ENCODE peak calls at places on chromosomes 1 and 21, in four cellular contexts. B is PC-3; C is effector memory CD4-positive, alpha-beta T cell; F is transverse colon. M is an unnamed sample.

GRCh38 chr1:36099681-36100341 is 11.1 kb downstream of the ADPRS start:
- DNase-seq in C (peak; percentile 46), B (peak; percentile 85), F (peak; percentile 84), M (peak; percentile 50)

GRCh38 chr21:45332415-45332814 is 44.7 kb upstream of the POFUT2 start:
- DNase-seq in B (no peak), C (no peak), F (no peak), M (no peak)

GRCh38 chr1:8094481-8095241 is 68.6 kb upstream of the ERRFI1 start:
- DNase-seq in C (no peak), F (peak; percentile 34), B (peak; percentile 72), M (no peak)

GRCh38 chr21:32094792-32095191 is 184.1 kb downstream of the MIS18A start:
- DNase-seq in B (peak; percentile 12), F (no peak), C (no peak), M (no peak)

GRCh38 chr21:26005464-26005863 is 165.1 kb downstream of the APP start:
- DNase-seq in B (no peak), F (no peak), C (no peak), M (no peak)

GRCh38 chr1:184242507-184242943 is 144.3 kb upstream of the C1orf21 start:
- DNase-seq in B (peak; percentile 62), F (no peak), C (no peak), M (no peak)

GRCh38 chr1:5842700-5843099 is 149.5 kb downstream of the NPHP4 start:
- DNase-seq in C (no peak), F (no peak), B (no peak), M (no peak)

GRCh38 chr1:966135-966602 is at the start of gene PLEKHN1:
- DNase-seq in F (peak; percentile 60), B (peak; percentile 80), C (no peak), M (no peak)

GRCh38 chr1:93531193-93531592 is 83.3 kb downstream of the FNBP1L start:
- DNase-seq in B (no peak), F (no peak), C (no peak), M (no peak)

GRCh38 chr1:107433635-107434378 is 293.0 kb downstream of the NTNG1 start:
- DNase-seq in F (peak; percentile 21), C (no peak), B (no peak), M (no peak)

GRCh38 chr21:36966846-36967657 is 583 bp upstream of the HLCS start:
- DNase-seq in F (no peak), B (no peak), C (no peak), M (no peak)

GRCh38 chr1:90879281-90879680 is 142.6 kb downstream of the ZNF644 start:
- DNase-seq in B (peak; percentile 10), F (no peak), C (no peak), M (no peak)

GRCh38 chr1:11691302-11691914 is at the start of gene DRAXIN:
- DNase-seq in F (no peak), B (no peak), C (no peak), M (no peak)

GRCh38 chr21:34061983-34062382 is 11.4 kb upstream of the MRPS6 start:
- DNase-seq in B (peak; percentile 13), C (no peak), F (no peak), M (peak; percentile 13)

GRCh38 chr1:55288245-55288644 is 73.1 kb upstream of the USP24 start:
- DNase-seq in B (no peak), F (peak; percentile 19), C (no peak), M (no peak)

GRCh38 chr1:94592566-94592920 is 51.0 kb upstream of the F3 start:
- DNase-seq in C (no peak), F (no peak), B (no peak), M (no peak)

GRCh38 chr1:60709426-60709825 is 372.9 kb upstream of the NFIA start:
- DNase-seq in C (no peak), F (no peak), B (no peak), M (no peak)

GRCh38 chr21:38910390-38911008 is 104.8 kb downstream of the ETS2 start:
- DNase-seq in C (no peak), F (peak; percentile 69), B (peak; percentile 82), M (no peak)

GRCh38 chr21:36647279-36648093 is 51.4 kb upstream of the SIM2 start:
- DNase-seq in F (no peak), B (peak; percentile 89), C (no peak), M (no peak)

GRCh38 chr1:199448641-199449040 is 578.9 kb upstream of the NR5A2 start:
- DNase-seq in F (no peak), B (no peak), C (no peak), M (no peak)

GRCh38 chr1:64584479-64584878 is 114.5 kb downstream of the CACHD1 start:
- DNase-seq in B (peak; percentile 39), C (no peak), F (no peak), M (no peak)

GRCh38 chr1:87684786-87685185 is 356.1 kb downstream of the LMO4 start:
- DNase-seq in C (no peak), B (no peak), F (peak; percentile 12), M (no peak)

GRCh38 chr1:196723325-196724185 is 51.1 kb upstream of the CFHR3 start:
- DNase-seq in B (peak; percentile 46), C (peak; percentile 6), F (peak; percentile 55), M (peak; percentile 46)

GRCh38 chr1:117527566-117528102 is 78.2 kb upstream of the TENT5C start:
- DNase-seq in C (no peak), F (no peak), B (no peak), M (no peak)

GRCh38 chr1:179785025-179785424 is 41.9 kb downstream of the FAM163A start:
- DNase-seq in B (no peak), C (no peak), F (no peak), M (no peak)
- H3K27ac ChIP-seq in B (no peak overlapping the region), C (no peak overlapping the region), F (no peak overlapping the region), M (no peak overlapping the region)

DNA sequence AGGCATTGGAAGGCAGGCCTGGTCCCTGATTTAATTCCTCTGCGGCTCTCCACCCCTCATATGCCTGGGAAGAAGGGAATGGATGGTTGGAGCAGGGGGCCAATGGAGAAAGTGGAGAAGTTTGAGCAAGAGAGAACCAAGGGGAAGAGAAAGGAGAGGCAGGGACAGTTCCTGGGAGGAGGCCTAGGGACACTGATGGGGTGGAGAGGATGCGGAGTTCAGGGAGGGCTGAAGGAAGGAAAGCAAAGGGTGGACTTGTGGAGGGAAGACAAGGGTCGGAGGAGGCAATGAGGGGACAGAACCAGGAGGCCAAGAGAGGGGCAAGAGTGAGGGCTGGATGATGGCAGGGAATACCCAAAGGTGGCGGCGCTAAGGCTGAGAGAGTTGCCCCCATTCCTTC is 7.1 kb downstream of the ZBTB7B start:
- DNase-seq in B (no peak), F (no peak), C (no peak), M (no peak)
- H3K27ac ChIP-seq in B (no peak overlapping the region), F (peak overlapping the region; percentile 98), C (peak overlapping the region; percentile 77), M (peak overlapping the region; percentile 94)

GRCh38 chr1:39499668-39500067 is 8.2 kb downstream of the BMP8A start:
- DNase-seq in C (no peak), F (peak; percentile 19), B (no peak), M (no peak)
- H3K27ac ChIP-seq in C (no peak overlapping the region), F (peak overlapping the region; percentile 38), B (no peak overlapping the region), M (no peak overlapping the region)

GRCh38 chr1:23522244-23523013 is 8.6 kb downstream of the E2F2 start:
- DNase-seq in C (no peak), B (peak; percentile 14), F (no peak), M (no peak)
- H3K27ac ChIP-seq in C (no peak overlapping the region), B (no peak overlapping the region), F (no peak overlapping the region), M (peak overlapping the region; percentile 29)